ENCODE peak calls at places on chromosomes 12 and 14, in four cellular contexts. One of them, this sample, is unnamed.

GRCh38 chr14:34227834-34228662 is 234.0 kb downstream of the SPTSSA start:
- DNase-seq in HepG2: peak
- DNase-seq in K562: peak
- DNase-seq in A549: peak
- DNase-seq in this sample: peak

GRCh38 chr12:3035815-3036702 is 41.1 kb upstream of the TSPAN9 start:
- DNase-seq in A549: no peak
- DNase-seq in K562: peak
- DNase-seq in HepG2: no peak
- DNase-seq in this sample: no peak

GRCh38 chr12:25694072-25694471 is 141.0 kb upstream of the LMNTD1 start:
- DNase-seq in A549: peak
- DNase-seq in HepG2: peak
- DNase-seq in K562: no peak
- DNase-seq in this sample: no peak

GRCh38 chr12:83141460-83141994 is 454.8 kb downstream of the TMTC2 start:
- DNase-seq in K562: no peak
- DNase-seq in A549: no peak
- DNase-seq in HepG2: no peak
- DNase-seq in this sample: no peak

GRCh38 chr12:78194448-78194847 is 363.8 kb downstream of the NAV3 start:
- DNase-seq in A549: no peak
- DNase-seq in HepG2: no peak
- DNase-seq in K562: no peak
- DNase-seq in this sample: no peak

GRCh38 chr12:68291396-68292036 is 38.1 kb upstream of the IL22 start:
- DNase-seq in HepG2: no peak
- DNase-seq in A549: no peak
- DNase-seq in K562: no peak
- DNase-seq in this sample: no peak

GRCh38 chr12:11759894-11760293 is 110.4 kb downstream of the ETV6 start:
- DNase-seq in A549: no peak
- DNase-seq in HepG2: no peak
- DNase-seq in K562: no peak
- DNase-seq in this sample: no peak

GRCh38 chr12:111446044-111446581 is 40.4 kb downstream of the SH2B3 start:
- DNase-seq in A549: no peak
- DNase-seq in HepG2: no peak
- DNase-seq in K562: no peak
- DNase-seq in this sample: no peak

GRCh38 chr12:57152408-57153038 is 5.1 kb upstream of the LRP1-AS start:
- DNase-seq in HepG2: no peak
- DNase-seq in K562: no peak
- DNase-seq in A549: no peak
- DNase-seq in this sample: no peak

GRCh38 chr14:91144425-91145145 is 30.7 kb downstream of the DGLUCY start:
- DNase-seq in HepG2: no peak
- DNase-seq in A549: no peak
- DNase-seq in K562: no peak
- DNase-seq in this sample: no peak

GRCh38 chr14:21041676-21042433 is at the start of gene RNASE7:
- DNase-seq in K562: no peak
- DNase-seq in A549: no peak
- DNase-seq in HepG2: no peak
- DNase-seq in this sample: no peak

GRCh38 chr12:4282892-4283511 is 9.4 kb downstream of the CCND2 start:
- DNase-seq in K562: no peak
- DNase-seq in A549: no peak
- DNase-seq in HepG2: no peak
- DNase-seq in this sample: peak

GRCh38 chr12:119695034-119695433 is 27.1 kb downstream of the PRKAB1 start:
- DNase-seq in HepG2: peak
- DNase-seq in A549: peak
- DNase-seq in K562: peak
- DNase-seq in this sample: no peak

GRCh38 chr12:34244608-34245007 is 222.3 kb downstream of the ALG10 start:
- DNase-seq in HepG2: no peak
- DNase-seq in A549: no peak
- DNase-seq in K562: no peak
- DNase-seq in this sample: no peak

GRCh38 chr12:103181366-103182152 is 224.1 kb downstream of the ASCL1 start:
- DNase-seq in K562: no peak
- DNase-seq in A549: no peak
- DNase-seq in HepG2: no peak
- DNase-seq in this sample: no peak

GRCh38 chr12:44875954-44876553 is at the start of gene NELL2:
- DNase-seq in HepG2: no peak
- DNase-seq in K562: peak
- DNase-seq in A549: peak
- DNase-seq in this sample: peak

GRCh38 chr12:51322452-51322851 is 1.5 kb downstream of the BIN2 start:
- DNase-seq in A549: no peak
- DNase-seq in K562: no peak
- DNase-seq in HepG2: no peak
- DNase-seq in this sample: no peak

GRCh38 chr12:111589601-111590000 is 9.5 kb downstream of the ATXN2 start:
- DNase-seq in A549: no peak
- DNase-seq in HepG2: no peak
- DNase-seq in K562: no peak
- DNase-seq in this sample: no peak

GRCh38 chr14:92481811-92482559 is 31.6 kb upstream of the RIN3 start:
- DNase-seq in HepG2: no peak
- DNase-seq in K562: no peak
- DNase-seq in A549: no peak
- DNase-seq in this sample: peak

GRCh38 chr14:96016761-96017160 is 22.4 kb upstream of the C14orf132 start:
- DNase-seq in K562: no peak
- DNase-seq in HepG2: no peak
- DNase-seq in A549: no peak
- DNase-seq in this sample: no peak

GRCh38 chr14:39376671-39377403 is 55.4 kb downstream of the FBXO33 start:
- DNase-seq in K562: no peak
- DNase-seq in A549: peak
- DNase-seq in HepG2: peak
- DNase-seq in this sample: no peak

GRCh38 chr12:27828196-27828595 is 48.2 kb upstream of the MANSC4 start:
- DNase-seq in HepG2: no peak
- DNase-seq in K562: no peak
- DNase-seq in A549: no peak
- DNase-seq in this sample: no peak
- TF ChIP-seq PHF8 in HepG2: no peak
- TF ChIP-seq PHF8 in K562: no peak
- TF ChIP-seq PHF8 in A549: no peak
- TF ChIP-seq PHF8 in this sample: no peak

GRCh38 chr12:112822056-112822455 is 30.5 kb downstream of the RPH3A start:
- DNase-seq in A549: no peak
- DNase-seq in K562: no peak
- DNase-seq in HepG2: no peak
- DNase-seq in this sample: no peak
- TF ChIP-seq PHF8 in A549: no peak
- TF ChIP-seq PHF8 in K562: no peak
- TF ChIP-seq PHF8 in HepG2: no peak
- TF ChIP-seq PHF8 in this sample: no peak

GRCh38 chr14:104546591-104547309 is 32.8 kb upstream of the C14orf180 start:
- DNase-seq in K562: no peak
- DNase-seq in A549: no peak
- DNase-seq in HepG2: no peak
- DNase-seq in this sample: no peak

GRCh38 chr14:104544362-104544761 is 35.2 kb upstream of the C14orf180 start:
- DNase-seq in A549: no peak
- DNase-seq in HepG2: no peak
- DNase-seq in K562: no peak
- DNase-seq in this sample: peak

GRCh38 chr14:104545151-104545931 is 34.2 kb upstream of the C14orf180 start:
- DNase-seq in A549: no peak
- DNase-seq in HepG2: no peak
- DNase-seq in K562: no peak
- DNase-seq in this sample: no peak

GRCh38 chr14:104547310-104547997 is 32.1 kb upstream of the C14orf180 start:
- DNase-seq in K562: no peak
- DNase-seq in HepG2: no peak
- DNase-seq in A549: no peak
- DNase-seq in this sample: peak

GRCh38 chr14:104546021-104546491 is 33.5 kb upstream of the C14orf180 start:
- DNase-seq in K562: no peak
- DNase-seq in HepG2: no peak
- DNase-seq in A549: no peak
- DNase-seq in this sample: peak
- TF ChIP-seq PHF8 in K562: no peak
- TF ChIP-seq PHF8 in HepG2: no peak
- TF ChIP-seq PHF8 in A549: no peak
- TF ChIP-seq PHF8 in this sample: no peak

GRCh38 chr14:104579507-104579906 is at the start of gene C14orf180:
- DNase-seq in K562: no peak
- DNase-seq in HepG2: no peak
- DNase-seq in A549: no peak
- DNase-seq in this sample: no peak

GRCh38 chr14:104574978-104575377 is 4.6 kb upstream of the C14orf180 start:
- DNase-seq in HepG2: no peak
- DNase-seq in A549: no peak
- DNase-seq in K562: no peak
- DNase-seq in this sample: no peak

GRCh38 chr14:104574536-104574935 is 5.0 kb upstream of the C14orf180 start:
- DNase-seq in K562: no peak
- DNase-seq in A549: no peak
- DNase-seq in HepG2: no peak
- DNase-seq in this sample: no peak

GRCh38 chr14:104577457-104578301 is 1.9 kb upstream of the C14orf180 start:
- DNase-seq in K562: peak
- DNase-seq in HepG2: no peak
- DNase-seq in A549: no peak
- DNase-seq in this sample: no peak

DNA sequence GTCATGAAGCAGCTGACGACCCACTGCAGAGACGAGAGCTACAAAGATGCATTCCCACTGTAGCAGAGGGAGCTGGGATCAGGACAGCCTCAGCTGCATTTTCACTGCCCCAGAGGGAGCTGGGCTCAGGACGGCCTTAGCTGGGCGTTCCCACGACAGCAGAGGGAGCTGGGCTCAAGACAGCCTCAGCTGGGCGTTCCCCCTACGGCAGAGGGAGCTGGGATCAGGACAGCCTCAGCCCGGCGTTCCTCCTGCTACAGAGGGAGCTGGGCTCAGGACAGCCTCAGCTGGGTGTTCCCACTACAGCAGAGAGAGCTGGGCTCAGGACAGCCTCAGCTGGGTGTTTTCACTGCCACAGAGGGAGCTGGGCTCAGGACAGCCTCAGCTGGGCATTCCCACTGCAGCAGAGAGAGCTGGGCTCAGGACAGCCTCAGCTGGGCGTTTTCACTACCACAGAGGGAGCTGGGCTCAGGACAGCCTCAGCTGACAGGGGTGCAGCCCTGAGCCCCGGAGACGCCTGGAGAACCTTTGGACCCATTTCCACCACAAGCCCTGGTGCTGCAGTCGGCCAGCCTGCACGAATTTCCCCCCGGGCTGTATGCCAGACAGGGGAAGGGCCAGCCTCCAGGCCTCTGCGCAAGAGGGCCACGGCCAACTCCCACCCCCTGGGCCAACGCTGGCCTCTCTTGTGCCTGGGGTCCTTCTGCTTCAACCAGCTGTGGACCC is 2.8 kb upstream of the C14orf180 start:
- DNase-seq in HepG2: peak
- DNase-seq in K562: no peak
- DNase-seq in A549: peak
- DNase-seq in this sample: no peak
- TF ChIP-seq PHF8 in HepG2: no peak
- TF ChIP-seq PHF8 in K562: no peak
- TF ChIP-seq PHF8 in A549: no peak
- TF ChIP-seq PHF8 in this sample: no peak

GRCh38 chr12:43501705-43502104 is 50.3 kb downstream of the ADAMTS20 start:
- DNase-seq in A549: peak
- DNase-seq in K562: no peak
- DNase-seq in HepG2: peak
- DNase-seq in this sample: no peak
- TF ChIP-seq PHF8 in A549: no peak
- TF ChIP-seq PHF8 in K562: no peak
- TF ChIP-seq PHF8 in HepG2: no peak
- TF ChIP-seq PHF8 in this sample: no peak

GRCh38 chr14:100383727-100384158 is 60.6 kb downstream of the SLC25A47 start:
- DNase-seq in K562: peak
- DNase-seq in HepG2: peak
- DNase-seq in A549: peak
- DNase-seq in this sample: peak

GRCh38 chr14:100386121-100386520 is 63.0 kb downstream of the SLC25A47 start:
- DNase-seq in HepG2: no peak
- DNase-seq in A549: no peak
- DNase-seq in K562: no peak
- DNase-seq in this sample: no peak

GRCh38 chr14:100384277-100384676 is 61.1 kb downstream of the SLC25A47 start:
- DNase-seq in A549: no peak
- DNase-seq in HepG2: no peak
- DNase-seq in K562: no peak
- DNase-seq in this sample: no peak

GRCh38 chr14:100386846-100387245 is 63.7 kb downstream of the SLC25A47 start:
- DNase-seq in HepG2: no peak
- DNase-seq in K562: no peak
- DNase-seq in A549: no peak
- DNase-seq in this sample: no peak

GRCh38 chr14:100384819-100385813 is 62.0 kb downstream of the SLC25A47 start:
- DNase-seq in A549: peak
- DNase-seq in HepG2: peak
- DNase-seq in K562: no peak
- DNase-seq in this sample: no peak
- TF ChIP-seq PHF8 in A549: no peak
- TF ChIP-seq PHF8 in HepG2: no peak
- TF ChIP-seq PHF8 in K562: no peak
- TF ChIP-seq PHF8 in this sample: no peak

DNA sequence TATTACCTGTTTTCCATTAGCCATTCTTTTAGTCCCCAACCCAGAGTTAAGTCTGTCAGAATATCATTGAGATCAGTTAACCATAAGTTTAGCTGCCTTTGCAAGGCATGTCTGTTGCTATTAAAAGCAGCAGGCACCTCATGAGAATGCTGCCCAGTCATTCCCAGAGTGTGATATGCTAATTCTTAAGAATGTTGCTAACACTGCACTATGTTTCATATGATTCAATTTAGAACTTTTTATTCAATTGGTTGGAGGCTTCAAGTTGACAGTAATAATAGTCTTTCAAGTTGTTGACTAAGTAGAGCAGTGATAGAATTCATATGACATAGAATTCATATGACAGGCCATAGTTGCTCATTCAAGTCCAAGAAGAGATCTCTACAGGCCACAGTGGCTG is 292.3 kb downstream of the FUT8 start:
- DNase-seq in A549: no peak
- DNase-seq in K562: no peak
- DNase-seq in HepG2: no peak
- DNase-seq in this sample: no peak
- TF ChIP-seq PHF8 in A549: no peak
- TF ChIP-seq PHF8 in K562: no peak
- TF ChIP-seq PHF8 in HepG2: no peak
- TF ChIP-seq PHF8 in this sample: no peak

DNA sequence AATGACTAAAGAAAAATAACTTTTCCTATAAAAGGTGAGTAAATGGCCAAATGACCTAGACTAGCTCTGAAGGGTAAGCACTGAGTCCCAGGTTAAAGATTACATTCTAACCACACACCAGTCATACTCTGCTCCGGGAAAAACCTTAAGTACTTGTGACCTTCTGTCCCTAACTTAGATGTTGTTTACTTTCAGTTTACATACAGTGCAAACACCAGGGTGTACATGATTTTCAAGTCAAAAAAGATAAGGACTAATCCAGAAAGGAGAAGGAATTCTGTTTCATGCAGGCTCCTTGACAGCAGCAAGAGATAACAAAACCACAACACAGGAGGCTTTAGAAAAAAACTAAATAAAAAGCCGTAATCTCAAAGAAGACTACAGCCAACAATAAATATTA is 174.2 kb downstream of the PPM1H start:
- DNase-seq in HepG2: peak
- DNase-seq in A549: peak
- DNase-seq in K562: no peak
- DNase-seq in this sample: no peak
- TF ChIP-seq PHF8 in HepG2: no peak
- TF ChIP-seq PHF8 in A549: no peak
- TF ChIP-seq PHF8 in K562: no peak
- TF ChIP-seq PHF8 in this sample: no peak

This sample was measured in H1.